ENCODE peak calls at places on chromosomes 1 and 21, in nine cellular contexts. B, M, G, O, Y, V, D, A and C are unnamed samples.

GRCh38 chr1:29990304-29990703 is 733.1 kb downstream of the MATN1 start:
- DNase-seq in O (no peak), B (no peak), Y (no peak), V (no peak), M (no peak), A (no peak), D (no peak), G (peak; percentile 8), C (no peak)

GRCh38 chr1:55217226-55217996 is 2.2 kb upstream of the USP24 start:
- DNase-seq in A (no peak), G (no peak), Y (peak; percentile 59), B (peak; percentile 11), D (no peak), V (no peak), O (no peak), M (no peak), C (no peak)

GRCh38 chr1:58064281-58064680 is 482.2 kb downstream of the OMA1 start:
- DNase-seq in G (peak; percentile 44), A (no peak), O (no peak), B (no peak), V (peak; percentile 58), M (no peak), D (no peak), Y (peak; percentile 30), C (no peak)

GRCh38 chr1:215637041-215637573 is 70.0 kb downstream of the KCTD3 start:
- DNase-seq in G (peak; percentile 8), D (peak; percentile 91), V (no peak), M (no peak), A (no peak), O (no peak), B (no peak), Y (peak; percentile 40), C (no peak)

GRCh38 chr1:88684482-88685238 is 587 bp downstream of the PKN2 start:
- DNase-seq in A (peak; percentile 53), Y (peak; percentile 50), O (peak; percentile 56), M (peak; percentile 72), V (peak; percentile 39), D (peak; percentile 47), B (peak; percentile 54), G (peak; percentile 88), C (no peak)

GRCh38 chr1:244964112-244964971 is 100.0 kb upstream of the HNRNPU start:
- DNase-seq in V (no peak), G (no peak), D (peak; percentile 83), Y (peak; percentile 18), A (peak; percentile 40), B (peak; percentile 11), M (no peak), O (no peak), C (no peak)

GRCh38 chr1:15965228-15965767 is 10.6 kb downstream of the ZBTB17 start:
- DNase-seq in V (no peak), Y (peak; percentile 93), M (peak; percentile 29), A (no peak), O (no peak), D (peak; percentile 58), G (no peak), B (no peak), C (no peak)

GRCh38 chr1:168085401-168085872 is 51.3 kb downstream of the GPR161 start:
- DNase-seq in D (no peak), M (peak; percentile 11), A (no peak), V (no peak), B (no peak), O (no peak), G (peak; percentile 38), Y (peak; percentile 36), C (no peak)

GRCh38 chr1:105795741-105796140 is 1260.7 kb upstream of the PRMT6 start:
- DNase-seq in A (no peak), V (no peak), Y (no peak), O (no peak), B (no peak), G (no peak), D (no peak), M (no peak), C (no peak)

GRCh38 chr1:17874231-17874630 is 119.1 kb downstream of the ACTL8 start:
- DNase-seq in A (peak; percentile 43), B (no peak), O (no peak), V (no peak), G (no peak), D (peak; percentile 91), Y (no peak), M (no peak), C (peak; percentile 70)

GRCh38 chr1:94463765-94464330 is 45.7 kb downstream of the ABCD3 start:
- DNase-seq in Y (peak; percentile 53), A (peak; percentile 53), D (peak; percentile 63), G (peak; percentile 10), M (peak; percentile 22), O (peak; percentile 5), V (peak; percentile 7), B (no peak), C (peak; percentile 41)

GRCh38 chr1:114352797-114353196 is 158.2 kb downstream of the TRIM33 start:
- DNase-seq in Y (peak; percentile 68), G (peak; percentile 51), D (no peak), V (no peak), B (no peak), M (no peak), O (peak; percentile 38), A (no peak), C (no peak)

GRCh38 chr1:18637553-18637960 is 6.9 kb downstream of the PAX7 start:
- DNase-seq in G (peak; percentile 91), O (no peak), B (no peak), M (no peak), Y (no peak), A (no peak), V (no peak), D (no peak), C (no peak)

GRCh38 chr1:158354255-158354654 is 561 bp downstream of the CD1E start:
- DNase-seq in V (no peak), D (no peak), Y (peak; percentile 24), O (no peak), B (no peak), G (no peak), M (no peak), A (no peak), C (no peak)

GRCh38 chr21:29072873-29073221 is 601 bp downstream of the CCT8 start:
- DNase-seq in M (no peak), A (no peak), B (no peak), V (no peak), G (no peak), O (no peak), Y (no peak), D (peak; percentile 58), C (no peak)

GRCh38 chr1:86704972-86705632 is 726 bp downstream of the SH3GLB1 start:
- DNase-seq in G (peak; percentile 71), B (peak; percentile 37), V (peak; percentile 30), Y (peak; percentile 62), M (peak; percentile 39), O (no peak), D (peak; percentile 64), A (no peak), C (no peak)

GRCh38 chr1:202806845-202807366 is 1.3 kb downstream of the KDM5B start:
- DNase-seq in G (peak; percentile 80), V (no peak), M (peak; percentile 36), Y (peak; percentile 27), B (no peak), O (peak; percentile 24), D (peak; percentile 17), A (no peak), C (no peak)

GRCh38 chr1:192702212-192702993 is 66.5 kb downstream of the RGS13 start:
- DNase-seq in V (no peak), O (no peak), G (no peak), M (no peak), A (peak; percentile 43), D (peak; percentile 94), B (no peak), Y (no peak), C (no peak)